ENCODE peak calls at places on chromosomes 13 and 19, in four cellular contexts. D, C, L and S are unnamed samples.

GRCh38 chr19:50794778-50795664 is 4.8 kb downstream of the ACP4 start:
- DNase-seq in C (no peak), D (peak), L (no peak), S (no peak)

GRCh38 chr19:50705422-50706019 is 14.1 kb downstream of the SHANK1 start:
- DNase-seq in D (no peak), L (no peak), C (peak), S (peak)

GRCh38 chr13:109995578-109995977 is 209.2 kb upstream of the IRS2 start:
- DNase-seq in L (no peak), D (no peak), C (no peak), S (no peak)

GRCh38 chr13:106038752-106039151 is 496.7 kb downstream of the EFNB2 start:
- DNase-seq in D (no peak), C (no peak), L (no peak), S (no peak)

GRCh38 chr13:99040536-99041141 is 62.8 kb upstream of the DOCK9 start:
- DNase-seq in L (no peak), C (no peak), D (no peak), S (no peak)

GRCh38 chr19:19406878-19407639 is 1.6 kb downstream of the GATAD2A start:
- DNase-seq in D (no peak), L (no peak), C (peak), S (peak)

GRCh38 chr19:40737102-40737644 is 13.1 kb downstream of the ACTMAP start:
- DNase-seq in L (no peak), C (no peak), D (no peak), S (no peak)

GRCh38 chr13:37729876-37730275 is 131.3 kb upstream of the POSTN start:
- DNase-seq in C (no peak), D (no peak), L (no peak), S (no peak)

GRCh38 chr13:51726446-51727185 is 77.3 kb downstream of the DHRS12 start:
- DNase-seq in L (no peak), C (no peak), D (no peak), S (no peak)

GRCh38 chr13:28380319-28380718 is 114.6 kb downstream of the FLT1 start:
- DNase-seq in L (no peak), C (no peak), D (no peak), S (no peak)

GRCh38 chr13:113456116-113456702 is 2.9 kb upstream of the ADPRHL1 start:
- DNase-seq in L (no peak), C (no peak), D (no peak), S (no peak)

GRCh38 chr13:112169941-112170822 is 103.2 kb downstream of the SOX1 start:
- DNase-seq in L (no peak), D (no peak), C (no peak), S (no peak)

GRCh38 chr19:16470911-16471811 is 609 bp downstream of the EPS15L1 start:
- DNase-seq in L (no peak), C (peak), D (no peak), S (no peak)

GRCh38 chr19:55642153-55643002 is 1.1 kb upstream of the ZNF581 start:
- DNase-seq in L (no peak), C (peak), D (no peak), S (no peak)

GRCh38 chr13:82791035-82791434 is 1091.2 kb downstream of the SLITRK1 start:
- DNase-seq in D (no peak), L (no peak), C (no peak), S (no peak)

GRCh38 chr13:74040200-74040599 is 94.0 kb downstream of the KLF12 start:
- DNase-seq in L (no peak), C (peak), D (no peak), S (no peak)

GRCh38 chr13:50375792-50376191 is 360.5 kb downstream of the KCNRG start:
- DNase-seq in D (no peak), C (no peak), L (no peak), S (no peak)

GRCh38 chr13:113361406-113361805 is 2.5 kb downstream of the GRTP1 start:
- DNase-seq in C (no peak), L (no peak), D (no peak), S (no peak)

GRCh38 chr13:114096811-114097503 is 35.5 kb downstream of the RASA3 start:
- DNase-seq in C (no peak), D (no peak), L (peak), S (no peak)

GRCh38 chr13:95343944-95344343 is 42.7 kb upstream of the ABCC4 start:
- DNase-seq in L (no peak), C (no peak), D (no peak), S (no peak)

GRCh38 chr19:50368649-50369570 is 3.5 kb upstream of the NAPSA start:
- DNase-seq in C (peak), D (peak), L (peak), S (peak)

GRCh38 chr19:8526345-8527062 is 12.5 kb upstream of the ZNF414 start:
- DNase-seq in D (no peak), C (peak), L (peak), S (peak)

GRCh38 chr13:43304945-43305344 is 281.6 kb downstream of the DNAJC15 start:
- DNase-seq in D (no peak), C (no peak), L (no peak), S (no peak)

GRCh38 chr19:13995017-13995728 is 10.9 kb downstream of the RFX1 start:
- DNase-seq in D (no peak), L (no peak), C (no peak), S (no peak)

GRCh38 chr13:113452942-113453901 is at the start of gene ADPRHL1:
- DNase-seq in D (no peak), L (no peak), C (no peak), S (no peak)

GRCh38 chr19:42255766-42256750 is 1.1 kb upstream of the ERF start:
- DNase-seq in L (no peak), C (peak), D (no peak), S (peak)

GRCh38 chr13:110512198-110512740 is 49.3 kb downstream of the RAB20 start:
- DNase-seq in C (no peak), L (no peak), D (no peak), S (no peak)

GRCh38 chr19:16778796-16779411 is 50.3 kb upstream of the SIN3B start:
- DNase-seq in L (peak), C (peak), D (no peak), S (peak)

GRCh38 chr13:60134376-60134775 is 29.4 kb downstream of the DIAPH3 start:
- DNase-seq in L (no peak), C (peak), D (no peak), S (no peak)

GRCh38 chr19:58543826-58544590 is at the start of gene TRIM28:
- DNase-seq in C (peak), L (no peak), D (peak), S (peak)